ENCODE peak calls at places on chromosomes 11 and 22, in four cellular contexts. D is H1, C is H9, P is IMR-90. M is an unnamed sample. For H3K79me1, the result is how much of the 10 kb centered on the place peaks cover.

GRCh38 chr11:85647604-85648299 is at the start of gene TMEM126A:
- DNase-seq in P (peak), D (peak), C (peak), M (peak)

GRCh38 chr22:50613291-50613981 is 12.8 kb downstream of the MAPK8IP2 start:
- DNase-seq in D (no peak), C (peak), P (no peak), M (no peak)

GRCh38 chr11:46491661-46492331 is 100.2 kb upstream of the CHRM4 start:
- DNase-seq in C (no peak), D (no peak), P (peak), M (no peak)

GRCh38 chr11:19511413-19512183 is 201.0 kb upstream of the NAV2 start:
- DNase-seq in D (no peak), P (no peak), C (no peak), M (no peak)

GRCh38 chr11:126405906-126406305 is 50.4 kb downstream of the ST3GAL4 start:
- DNase-seq in C (no peak), D (no peak), P (no peak), M (no peak)

GRCh38 chr22:46044718-46045458 is 67.9 kb upstream of the WNT7B start:
- DNase-seq in P (no peak), C (no peak), D (no peak), M (no peak)

GRCh38 chr11:18243783-18244362 is 4.6 kb downstream of the SAA2 start:
- DNase-seq in P (peak), C (peak), D (peak), M (peak)

GRCh38 chr11:73366953-73367352 is 9.2 kb upstream of the RELT start:
- DNase-seq in C (no peak), P (no peak), D (no peak), M (no peak)

GRCh38 chr11:131038597-131038996 is 122.3 kb upstream of the SNX19 start:
- DNase-seq in P (no peak), D (no peak), C (no peak), M (peak)

GRCh38 chr11:70542406-70542805 is 144.1 kb downstream of the CTTN start:
- DNase-seq in P (no peak), D (no peak), C (no peak), M (no peak)

GRCh38 chr11:113059548-113059947 is 98.3 kb downstream of the NCAM1 start:
- DNase-seq in D (no peak), C (no peak), P (no peak), M (no peak)

GRCh38 chr22:35622132-35622913 is 5.2 kb upstream of the MB start:
- DNase-seq in P (no peak), C (peak), D (no peak), M (peak)

GRCh38 chr22:35519306-35520000 is 21.2 kb upstream of the RASD2 start:
- DNase-seq in C (no peak), P (no peak), D (no peak), M (no peak)

GRCh38 chr11:10605941-10606381 is 37.5 kb upstream of the LYVE1 start:
- DNase-seq in D (no peak), P (peak), C (peak), M (peak)

GRCh38 chr11:43810929-43811596 is 69.6 kb upstream of the ALKBH3 start:
- DNase-seq in D (no peak), P (no peak), C (no peak), M (no peak)

GRCh38 chr11:122668562-122669090 is 13.1 kb downstream of the UBASH3B start:
- DNase-seq in C (no peak), P (peak), D (no peak), M (no peak)

GRCh38 chr11:61057615-61058014 is 44.7 kb upstream of the CD5 start:
- DNase-seq in P (no peak), C (no peak), D (no peak), M (no peak)

GRCh38 chr11:126188332-126189108 is 22.9 kb downstream of the RPUSD4 start:
- DNase-seq in C (no peak), D (no peak), P (no peak), M (no peak)

GRCh38 chr11:85939099-85940015 is 84.2 kb downstream of the CCDC83 start:
- DNase-seq in P (no peak), D (no peak), C (no peak), M (no peak)

GRCh38 chr11:6911946-6912345 is 8.9 kb upstream of the OR2D3 start:
- DNase-seq in D (no peak), P (peak), C (no peak), M (no peak)

GRCh38 chr22:44057411-44057987 is 33.4 kb downstream of the PARVB start:
- DNase-seq in D (no peak), P (no peak), C (no peak), M (no peak)

GRCh38 chr11:32003335-32003734 is 87.5 kb upstream of the RCN1 start:
- DNase-seq in P (no peak), C (no peak), D (no peak), M (no peak)

DNA sequence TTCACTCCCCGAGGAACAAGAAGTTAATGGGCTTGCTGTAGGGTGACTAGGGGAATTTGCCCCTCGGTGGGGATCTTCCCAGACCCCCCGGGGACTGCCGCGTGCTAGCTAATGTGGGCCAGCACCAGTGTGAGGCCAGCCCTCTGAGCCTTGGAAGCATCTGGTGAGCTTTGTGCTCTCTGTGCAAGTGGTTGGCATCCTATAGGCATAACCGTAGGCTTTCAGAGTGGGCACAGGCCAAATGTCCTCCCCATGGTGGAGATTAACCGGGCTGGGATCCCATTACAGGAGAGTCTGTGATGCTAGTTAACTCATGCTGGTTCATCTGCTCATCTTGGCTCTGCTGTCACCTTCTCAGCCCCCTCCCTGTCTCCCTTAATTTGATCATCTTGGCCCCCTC is 125.7 kb downstream of the TRIM29 start:
- DNase-seq in P (no peak), C (no peak), D (no peak), M (no peak)
- H4K5ac ChIP-seq in P (no peak), C (no peak), D (no peak), M (no peak)

GRCh38 chr22:20980523-20980922 is 1.6 kb upstream of the LZTR1 start:
- DNase-seq in D (no peak), P (no peak), C (no peak), M (no peak)

GRCh38 chr22:20980938-20981722 is 967 bp upstream of the LZTR1 start:
- DNase-seq in C (no peak), P (no peak), D (no peak), M (no peak)

GRCh38 chr22:20982563-20982882 is 426 bp downstream of the LZTR1 start:
- DNase-seq in D (no peak), P (no peak), C (no peak), M (no peak)

GRCh38 chr22:20983081-20983745 is 1.1 kb downstream of the LZTR1 start:
- DNase-seq in C (no peak), P (peak), D (no peak), M (no peak)

GRCh38 chr22:20981787-20982562 is at the start of gene LZTR1:
- DNase-seq in C (peak), P (peak), D (no peak), M (peak)
- H3K4ac ChIP-seq in C (no peak), P (peak), D (peak), M (peak)

GRCh38 chr11:12546122-12546521 is 128.1 kb upstream of the TEAD1 start:
- DNase-seq in D (no peak), P (no peak), C (no peak), M (no peak)
- H3K79me1 ChIP-seq in D (under half), P (under half), C (under half), M (under half)

GRCh38 chr11:124717786-124718634 is 21.7 kb upstream of the NRGN start:
- DNase-seq in P (peak), D (no peak), C (peak), M (peak)
- H4K5ac ChIP-seq in P (no peak), D (no peak), C (no peak), M (no peak)

M was measured in mesendoderm.